ENCODE peak calls at places on chromosomes 16 and 17, in four cellular contexts. H, D, Q and O are unnamed samples.

GRCh38 chr16:11187522-11187921 is 68.5 kb downstream of the SOCS1 start:
- DNase-seq in H (no peak), D (no peak), Q (no peak), O (no peak)

GRCh38 chr17:63533433-63534077 is 10.4 kb downstream of the KCNH6 start:
- DNase-seq in H (no peak), D (no peak), Q (peak; percentile 29), O (peak; percentile 16)

GRCh38 chr16:47970291-47970931 is 185.4 kb downstream of the ABCC12 start:
- DNase-seq in H (peak; percentile 34), D (no peak), Q (peak; percentile 44), O (peak; percentile 55)

GRCh38 chr16:709651-710499 is 4.3 kb upstream of the FBXL16 start:
- DNase-seq in H (no peak), D (no peak), Q (peak; percentile 83), O (peak; percentile 48)

GRCh38 chr16:82891918-82892317 is 265.1 kb downstream of the CDH13 start:
- DNase-seq in H (no peak), D (no peak), Q (no peak), O (no peak)

GRCh38 chr16:2208308-2208707 is 2.4 kb downstream of the BRICD5 start:
- DNase-seq in H (no peak), D (no peak), Q (no peak), O (no peak)

GRCh38 chr17:8488931-8489330 is 53.2 kb downstream of the NDEL1 start:
- DNase-seq in H (no peak), D (no peak), Q (peak; percentile 47), O (peak; percentile 15)

GRCh38 chr17:78992542-78993212 is 13.0 kb upstream of the LGALS3BP start:
- DNase-seq in H (no peak), D (no peak), Q (no peak), O (no peak)

GRCh38 chr16:85454171-85454883 is 158.8 kb upstream of the GSE1 start:
- DNase-seq in H (no peak), D (no peak), Q (no peak), O (no peak)

GRCh38 chr17:81164464-81165245 is 652 bp upstream of the PVALEF start:
- DNase-seq in H (peak; percentile 49), D (no peak), Q (no peak), O (no peak)

GRCh38 chr16:84820305-84820684 is 510 bp downstream of the CRISPLD2 start:
- DNase-seq in H (no peak), D (no peak), Q (no peak), O (no peak)

GRCh38 chr17:81250286-81251090 is 11.4 kb downstream of the NDUFAF8 start:
- DNase-seq in H (no peak), D (no peak), Q (no peak), O (no peak)

GRCh38 chr17:71553381-71553780 is 567.4 kb upstream of the SOX9 start:
- DNase-seq in H (no peak), D (no peak), Q (no peak), O (no peak)

GRCh38 chr16:74892574-74893461 is 92.1 kb downstream of the WDR59 start:
- DNase-seq in H (no peak), D (peak; percentile 34), Q (no peak), O (no peak)

GRCh38 chr16:28096974-28097373 is 33.5 kb upstream of the GSG1L start:
- DNase-seq in H (no peak), D (no peak), Q (no peak), O (no peak)

GRCh38 chr17:48577946-48578615 is at the start of gene HOXB4:
- DNase-seq in H (no peak), D (peak; percentile 43), Q (no peak), O (no peak)

GRCh38 chr17:17579691-17580090 is 11.8 kb downstream of the PEMT start:
- DNase-seq in H (no peak), D (no peak), Q (no peak), O (no peak)

GRCh38 chr17:5584971-5585794 is 874 bp upstream of the NLRP1 start:
- DNase-seq in H (no peak), D (no peak), Q (no peak), O (no peak)

GRCh38 chr17:57599271-57600045 is 145.6 kb downstream of the CCDC182 start:
- DNase-seq in H (no peak), D (no peak), Q (no peak), O (peak; percentile 52)

GRCh38 chr16:522320-523096 is 5.0 kb upstream of the CAPN15 start:
- DNase-seq in H (no peak), D (no peak), Q (no peak), O (no peak)

GRCh38 chr16:11056989-11057645 is 112.8 kb downstream of the CLEC16A start:
- DNase-seq in H (no peak), D (no peak), Q (no peak), O (no peak)

GRCh38 chr17:33949100-33949499 is 306.0 kb upstream of the CCL2 start:
- DNase-seq in H (no peak), D (no peak), Q (peak; percentile 42), O (peak; percentile 36)
- TF ChIP-seq CTCF in H (peak; percentile 46), D (peak; percentile 44), Q (peak; percentile 30), O (peak; percentile 65)

DNA sequence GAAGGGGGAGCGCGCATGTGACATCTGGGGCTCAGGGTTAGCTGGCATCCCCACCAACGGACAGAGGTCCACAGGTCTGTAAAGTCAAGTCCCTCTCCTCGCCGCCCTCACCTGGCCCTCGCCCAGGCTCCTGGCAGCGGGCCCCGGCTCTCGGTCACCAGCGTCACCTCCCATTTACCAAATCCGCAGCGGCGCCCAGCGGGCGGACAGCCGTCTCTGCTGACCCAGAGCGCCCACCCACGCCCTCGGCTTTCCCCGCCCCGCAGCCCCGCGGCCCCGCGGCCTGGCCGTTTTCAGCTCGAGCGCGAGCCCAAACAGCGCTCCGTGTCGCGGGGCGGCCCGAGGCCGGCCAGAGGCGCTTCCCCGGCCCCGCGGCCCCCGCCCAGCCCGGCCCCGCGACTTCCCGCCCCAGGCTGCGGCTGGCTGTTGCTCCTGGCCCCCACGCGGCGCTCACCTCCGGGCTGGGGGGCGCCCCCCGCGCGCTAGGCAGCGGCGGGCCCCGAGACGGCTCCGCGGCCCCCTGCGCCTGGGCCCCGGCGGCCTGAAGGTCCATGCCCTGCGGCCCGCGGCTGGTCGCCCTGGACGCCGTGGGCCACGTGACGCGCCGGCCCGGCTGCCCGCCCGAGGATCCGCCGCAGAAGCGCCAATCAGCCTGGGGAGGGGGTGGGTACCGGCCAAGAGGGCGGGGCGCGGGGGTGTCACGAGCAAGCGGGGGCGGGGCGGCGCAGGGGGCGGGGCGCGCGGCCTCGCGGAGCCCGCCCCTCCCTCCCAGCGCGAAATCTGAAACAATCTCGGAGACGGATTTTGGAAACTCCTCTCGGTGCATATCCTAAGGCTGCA is at the start of gene COPRS:
- DNase-seq in H (peak; percentile 64), D (no peak), Q (peak; percentile 87), O (peak; percentile 90)
- TF ChIP-seq MYC in H (peak; percentile 12), D (no peak), Q (no peak), O (no peak)

GRCh38 chr16:20903116-20903888 is 2.7 kb downstream of the LYRM1 start:
- DNase-seq in H (no peak), D (no peak), Q (no peak), O (peak; percentile 91)

GRCh38 chr16:20903889-20904506 is 3.4 kb downstream of the LYRM1 start:
- DNase-seq in H (no peak), D (no peak), Q (no peak), O (no peak)

GRCh38 chr16:20905576-20905975 is 5.0 kb downstream of the LYRM1 start:
- DNase-seq in H (no peak), D (no peak), Q (no peak), O (no peak)

GRCh38 chr16:20906225-20906870 is 5.8 kb downstream of the LYRM1 start:
- DNase-seq in H (no peak), D (no peak), Q (peak; percentile 36), O (no peak)

DNA sequence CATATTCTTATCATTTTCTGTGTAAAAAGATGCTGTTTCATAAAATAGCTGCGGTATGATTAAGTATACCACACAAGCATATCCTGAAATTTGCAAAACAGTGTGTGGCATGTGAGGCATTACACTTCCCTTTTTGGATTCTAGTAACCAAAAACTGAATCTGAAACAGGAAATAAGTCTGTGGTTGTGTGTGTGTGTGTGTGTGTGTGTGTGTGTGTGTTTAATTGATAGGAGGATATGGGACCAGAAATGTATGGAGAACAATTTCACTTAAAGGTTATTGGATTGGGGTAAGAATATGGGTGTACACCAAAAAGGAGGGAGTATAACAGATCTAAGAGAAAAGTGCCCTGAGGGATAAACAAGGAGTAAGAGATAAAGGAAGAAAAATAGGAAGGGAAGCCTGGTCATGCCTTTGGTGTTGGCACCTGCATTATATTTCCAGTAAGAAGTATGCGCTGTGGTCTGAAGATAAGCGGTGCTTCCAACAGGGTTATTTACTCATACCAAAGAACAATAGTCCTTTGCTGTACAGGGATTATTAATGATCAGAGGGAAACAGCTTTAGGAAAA is 4.0 kb downstream of the LYRM1 start:
- DNase-seq in H (peak; percentile 40), D (peak; percentile 49), Q (no peak), O (peak; percentile 93)
- TF ChIP-seq MAX in H (no peak), D (no peak), Q (no peak), O (peak; percentile 38)

GRCh38 chr16:31569360-31569717 is 41.6 kb downstream of the AHSP start:
- DNase-seq in H (no peak), D (no peak), Q (no peak), O (no peak)

DNA sequence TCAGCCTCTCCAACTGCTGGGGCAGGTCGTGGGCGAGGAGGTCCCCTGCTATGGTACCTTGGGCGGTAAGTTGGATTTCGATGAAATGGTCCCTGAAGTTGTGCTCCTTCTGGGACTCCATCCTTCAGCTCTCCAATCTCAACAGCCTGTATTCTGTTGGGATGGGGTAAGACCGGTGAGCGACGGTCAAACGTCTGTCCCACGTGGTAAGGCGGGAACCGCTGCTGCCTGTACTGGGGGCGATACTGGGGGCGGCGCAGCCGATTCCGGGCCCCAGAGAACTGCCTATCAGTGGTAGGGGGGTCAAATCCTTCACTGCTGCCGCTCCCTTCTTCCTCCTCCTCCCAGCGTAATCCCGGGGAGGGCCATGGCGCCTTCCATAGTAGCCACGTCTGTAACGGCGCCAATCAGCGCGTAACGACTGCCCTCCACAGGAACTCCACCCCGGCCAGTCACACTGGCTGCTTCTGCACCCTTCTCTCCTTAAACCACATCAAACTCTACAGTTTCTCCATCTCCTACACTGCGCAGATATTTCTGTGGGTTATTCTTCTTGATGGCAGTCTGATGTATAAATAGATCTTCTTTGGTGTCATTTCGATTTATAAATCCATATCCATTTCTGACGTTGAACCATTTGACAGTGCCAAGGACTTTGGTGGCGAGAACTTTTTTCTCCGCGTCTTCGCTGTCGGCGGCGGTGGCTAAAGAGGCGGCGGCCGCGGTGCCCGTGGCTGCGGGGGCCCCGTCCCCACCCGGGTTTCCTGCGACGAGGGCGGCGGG is 41.1 kb downstream of the AHSP start:
- DNase-seq in H (no peak), D (no peak), Q (no peak), O (no peak)
- TF ChIP-seq CTCF in H (no peak), D (no peak), Q (no peak), O (no peak)

GRCh38 chr16:89613101-89613953 is at the start of gene DPEP1:
- DNase-seq in H (no peak), D (no peak), Q (no peak), O (peak; percentile 47)
- TF ChIP-seq MYC in H (no peak), D (no peak), Q (no peak), O (no peak)